ENCODE peak calls at places on chromosomes 12 and 14, in nine cellular contexts. U is GM12864; Z is GM23338; G is GM12891; T is head of caudate nucleus; Q is neural progenitor cell; V is left lobe of liver; S is stimulated activated naive CD4-positive, alpha-beta T cell; X is HEK293T. K is an unnamed sample.

GRCh38 chr12:123363385-123363742 is 1.3 kb downstream of the SBNO1 start:
- DNase-seq in U (no peak), Z (no peak), G (peak), T (no peak), Q (no peak), V (no peak), S (no peak), X (peak), K (no peak)

GRCh38 chr14:74085047-74085637 is 386 bp downstream of the LIN52 start:
- DNase-seq in U (no peak), Z (peak), G (no peak), T (no peak), Q (peak), V (no peak), S (no peak), X (peak), K (peak)

GRCh38 chr14:63605041-63605532 is 36.6 kb downstream of the WDR89 start:
- DNase-seq in U (no peak), Z (no peak), G (no peak), T (no peak), Q (no peak), V (no peak), S (no peak), X (no peak), K (no peak)

GRCh38 chr14:98792171-98792570 is 479.8 kb downstream of the BCL11B start:
- DNase-seq in U (no peak), Z (no peak), G (no peak), T (no peak), Q (no peak), V (no peak), S (no peak), X (no peak), K (no peak)

GRCh38 chr12:30755395-30755762 is 628 bp upstream of the CAPRIN2 start:
- DNase-seq in U (no peak), Z (no peak), G (no peak), T (no peak), Q (no peak), V (no peak), S (no peak), X (no peak), K (no peak)

GRCh38 chr12:52915637-52916036 is 10.8 kb upstream of the KRT8 start:
- DNase-seq in U (no peak), Z (no peak), G (no peak), T (no peak), Q (no peak), V (no peak), S (no peak), X (no peak), K (no peak)

GRCh38 chr12:68806488-68807237 is 1.3 kb upstream of the MDM2 start:
- DNase-seq in U (no peak), Z (no peak), G (no peak), T (no peak), Q (no peak), V (no peak), S (no peak), X (no peak), K (no peak)

GRCh38 chr14:97177016-97177415 is 379.8 kb downstream of the VRK1 start:
- DNase-seq in U (no peak), Z (peak), G (no peak), T (no peak), Q (peak), V (no peak), S (peak), X (peak), K (peak)

GRCh38 chr12:101637936-101638335 is 43.2 kb downstream of the MYBPC1 start:
- DNase-seq in U (no peak), Z (peak), G (no peak), T (no peak), Q (no peak), V (no peak), S (no peak), X (no peak), K (no peak)

GRCh38 chr12:75579552-75579951 is 68.1 kb upstream of the KRR1 start:
- DNase-seq in U (no peak), Z (no peak), G (no peak), T (no peak), Q (no peak), V (no peak), S (no peak), X (no peak), K (no peak)

GRCh38 chr12:132163041-132163910 is 19.0 kb downstream of the NOC4L start:
- DNase-seq in U (no peak), Z (no peak), G (no peak), T (no peak), Q (no peak), V (no peak), S (no peak), X (no peak), K (no peak)

GRCh38 chr12:108823804-108824203 is 33.6 kb downstream of the SSH1 start:
- DNase-seq in U (no peak), Z (no peak), G (no peak), T (no peak), Q (no peak), V (no peak), S (no peak), X (peak), K (no peak)

GRCh38 chr12:69644516-69644915 is 33.8 kb upstream of the LRRC10 start:
- DNase-seq in U (no peak), Z (no peak), G (no peak), T (no peak), Q (no peak), V (no peak), S (no peak), X (no peak), K (no peak)

GRCh38 chr12:18258929-18259328 is 2.4 kb upstream of the PIK3C2G start:
- DNase-seq in U (no peak), Z (no peak), G (no peak), T (no peak), Q (no peak), V (no peak), S (no peak), X (no peak), K (no peak)

K was measured in iPS-NIHi11.